ENCODE peak calls at places on chromosome 22, in six cellular contexts. One of them, this sample, is unnamed.

GRCh38 chr22:36465232-36466021 is 16.0 kb downstream of the TXN2 start:
- DNase-seq in A549: peak; percentile 87
- DNase-seq in H1: no peak
- DNase-seq in GM12878: no peak
- DNase-seq in HepG2: peak; percentile 31
- DNase-seq in SK-N-SH: no peak
- DNase-seq in this sample: no peak

GRCh38 chr22:33321466-33321865 is 263.3 kb upstream of the SYN3 start:
- DNase-seq in H1: no peak
- DNase-seq in GM12878: peak; percentile 45
- DNase-seq in HepG2: no peak
- DNase-seq in A549: no peak
- DNase-seq in SK-N-SH: no peak
- DNase-seq in this sample: no peak

GRCh38 chr22:32469799-32470212 is 4.8 kb upstream of the FBXO7 start:
- DNase-seq in H1: no peak
- DNase-seq in GM12878: no peak
- DNase-seq in SK-N-SH: peak; percentile 74
- DNase-seq in HepG2: no peak
- DNase-seq in A549: peak; percentile 60
- DNase-seq in this sample: peak; percentile 62

GRCh38 chr22:19210188-19210587 is 31.7 kb upstream of the SLC25A1 start:
- DNase-seq in H1: no peak
- DNase-seq in HepG2: no peak
- DNase-seq in A549: no peak
- DNase-seq in SK-N-SH: no peak
- DNase-seq in GM12878: no peak
- DNase-seq in this sample: no peak

GRCh38 chr22:20479612-20480196 is 15.9 kb downstream of the KLHL22 start:
- DNase-seq in A549: no peak
- DNase-seq in GM12878: no peak
- DNase-seq in H1: no peak
- DNase-seq in SK-N-SH: no peak
- DNase-seq in HepG2: no peak
- DNase-seq in this sample: no peak

GRCh38 chr22:24938741-24939341 is 7.7 kb downstream of the LHFPL7 start:
- DNase-seq in HepG2: peak; percentile 49
- DNase-seq in SK-N-SH: peak; percentile 76
- DNase-seq in H1: peak; percentile 58
- DNase-seq in GM12878: no peak
- DNase-seq in A549: peak; percentile 42
- DNase-seq in this sample: peak; percentile 33

GRCh38 chr22:31753005-31753633 is 700 bp upstream of the DEPDC5 start:
- DNase-seq in A549: peak; percentile 5
- DNase-seq in H1: peak; percentile 76
- DNase-seq in HepG2: peak; percentile 87
- DNase-seq in GM12878: no peak
- DNase-seq in SK-N-SH: peak; percentile 77
- DNase-seq in this sample: peak; percentile 40

GRCh38 chr22:20563941-20564371 is 56.5 kb downstream of the MED15 start:
- DNase-seq in SK-N-SH: no peak
- DNase-seq in A549: no peak
- DNase-seq in GM12878: no peak
- DNase-seq in H1: no peak
- DNase-seq in HepG2: no peak
- DNase-seq in this sample: no peak

GRCh38 chr22:22208657-22209056 is 35.9 kb upstream of the VPREB1 start:
- DNase-seq in HepG2: no peak
- DNase-seq in A549: no peak
- DNase-seq in GM12878: no peak
- DNase-seq in SK-N-SH: no peak
- DNase-seq in H1: no peak
- DNase-seq in this sample: no peak

GRCh38 chr22:20239951-20240773 is 28.0 kb downstream of the RTN4R start:
- DNase-seq in SK-N-SH: peak; percentile 63
- DNase-seq in H1: no peak
- DNase-seq in GM12878: no peak
- DNase-seq in HepG2: no peak
- DNase-seq in A549: no peak
- DNase-seq in this sample: peak; percentile 47

GRCh38 chr22:18024276-18024939 is at the start of gene MICAL3:
- DNase-seq in GM12878: no peak
- DNase-seq in A549: peak; percentile 61
- DNase-seq in HepG2: no peak
- DNase-seq in SK-N-SH: peak; percentile 93
- DNase-seq in H1: peak; percentile 74
- DNase-seq in this sample: peak; percentile 77

GRCh38 chr22:47307812-47308211 is 545.4 kb downstream of the TBC1D22A start:
- DNase-seq in H1: no peak
- DNase-seq in SK-N-SH: no peak
- DNase-seq in A549: no peak
- DNase-seq in GM12878: no peak
- DNase-seq in HepG2: no peak
- DNase-seq in this sample: no peak

GRCh38 chr22:45785458-45785857 is 113.8 kb downstream of the ATXN10 start:
- DNase-seq in GM12878: no peak
- DNase-seq in A549: peak; percentile 75
- DNase-seq in H1: no peak
- DNase-seq in SK-N-SH: no peak
- DNase-seq in HepG2: peak; percentile 28
- DNase-seq in this sample: no peak

GRCh38 chr22:25564320-25564978 is at the start of gene GRK3:
- DNase-seq in HepG2: no peak
- DNase-seq in H1: peak; percentile 83
- DNase-seq in SK-N-SH: peak; percentile 95
- DNase-seq in GM12878: no peak
- DNase-seq in A549: peak; percentile 59
- DNase-seq in this sample: peak; percentile 87

GRCh38 chr22:26502688-26503561 is 9.3 kb downstream of the TFIP11 start:
- DNase-seq in GM12878: no peak
- DNase-seq in HepG2: no peak
- DNase-seq in SK-N-SH: peak; percentile 59
- DNase-seq in A549: peak; percentile 37
- DNase-seq in H1: peak; percentile 56
- DNase-seq in this sample: peak; percentile 31

GRCh38 chr22:32281092-32281491 is 25.9 kb upstream of the SLC5A4 start:
- DNase-seq in GM12878: no peak
- DNase-seq in SK-N-SH: no peak
- DNase-seq in A549: peak; percentile 1
- DNase-seq in HepG2: no peak
- DNase-seq in H1: no peak
- DNase-seq in this sample: no peak

GRCh38 chr22:50481440-50482106 is at the start of gene ADM2:
- DNase-seq in SK-N-SH: peak; percentile 91
- DNase-seq in H1: peak; percentile 89
- DNase-seq in GM12878: no peak
- DNase-seq in HepG2: peak; percentile 24
- DNase-seq in A549: no peak
- DNase-seq in this sample: peak; percentile 75

GRCh38 chr22:36344106-36344827 is 43.5 kb downstream of the MYH9 start:
- DNase-seq in SK-N-SH: no peak
- DNase-seq in HepG2: no peak
- DNase-seq in H1: no peak
- DNase-seq in A549: no peak
- DNase-seq in GM12878: no peak
- DNase-seq in this sample: no peak

GRCh38 chr22:17951315-17951714 is 73.0 kb downstream of the MICAL3 start:
- DNase-seq in A549: no peak
- DNase-seq in HepG2: peak; percentile 50
- DNase-seq in GM12878: no peak
- DNase-seq in H1: no peak
- DNase-seq in SK-N-SH: no peak
- DNase-seq in this sample: no peak

GRCh38 chr22:24482586-24482985 is 12.5 kb upstream of the UPB1 start:
- DNase-seq in GM12878: no peak
- DNase-seq in A549: no peak
- DNase-seq in SK-N-SH: no peak
- DNase-seq in HepG2: no peak
- DNase-seq in H1: no peak
- DNase-seq in this sample: no peak

GRCh38 chr22:31272522-31273446 is 19.5 kb downstream of the PIK3IP1 start:
- DNase-seq in GM12878: no peak
- DNase-seq in A549: peak; percentile 59
- DNase-seq in HepG2: peak; percentile 52
- DNase-seq in H1: peak; percentile 77
- DNase-seq in SK-N-SH: peak; percentile 79
- DNase-seq in this sample: peak; percentile 27

GRCh38 chr22:38842512-38843200 is 1.2 kb downstream of the NPTXR start:
- DNase-seq in A549: no peak
- DNase-seq in HepG2: no peak
- DNase-seq in SK-N-SH: no peak
- DNase-seq in H1: no peak
- DNase-seq in GM12878: no peak
- DNase-seq in this sample: no peak

GRCh38 chr22:38844661-38845367 is 986 bp upstream of the NPTXR start:
- DNase-seq in GM12878: no peak
- DNase-seq in H1: no peak
- DNase-seq in A549: no peak
- DNase-seq in HepG2: no peak
- DNase-seq in SK-N-SH: no peak
- DNase-seq in this sample: no peak

GRCh38 chr22:38843716-38844660 is at the start of gene NPTXR:
- DNase-seq in SK-N-SH: peak; percentile 90
- DNase-seq in HepG2: peak; percentile 30
- DNase-seq in A549: peak; percentile 40
- DNase-seq in H1: peak; percentile 71
- DNase-seq in GM12878: no peak
- DNase-seq in this sample: peak; percentile 78

GRCh38 chr22:38841635-38842034 is 2.2 kb downstream of the NPTXR start:
- DNase-seq in H1: no peak
- DNase-seq in SK-N-SH: no peak
- DNase-seq in A549: no peak
- DNase-seq in HepG2: no peak
- DNase-seq in GM12878: no peak
- DNase-seq in this sample: no peak

DNA sequence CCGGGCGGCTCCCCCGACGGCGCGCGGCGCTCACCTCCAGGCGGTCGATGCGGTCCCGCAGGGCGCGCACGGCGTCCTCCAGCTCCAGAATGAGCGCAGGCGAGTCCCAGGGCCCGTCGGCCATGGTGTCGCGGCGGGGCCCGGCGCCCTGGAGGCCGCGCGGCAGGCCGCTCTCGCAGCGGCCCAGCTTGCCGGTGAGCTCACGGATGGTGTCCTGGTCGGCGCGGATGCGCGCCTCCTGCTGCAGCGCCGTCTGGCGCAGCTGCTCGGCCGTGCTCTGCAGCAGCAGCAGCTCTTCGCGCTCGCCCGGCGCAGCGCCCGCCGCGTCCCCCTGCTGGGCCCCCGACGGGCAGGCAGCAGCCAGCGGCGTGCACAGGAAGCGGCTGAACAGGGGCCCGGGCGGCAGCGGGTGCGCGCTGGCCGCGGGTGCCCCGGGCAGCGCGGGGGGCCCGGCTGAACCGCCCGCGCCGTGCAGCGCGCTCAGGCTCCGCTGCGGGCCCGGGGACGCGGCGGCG is 570 bp downstream of the NPTXR start:
- DNase-seq in A549: peak; percentile 68
- DNase-seq in HepG2: peak; percentile 39
- DNase-seq in SK-N-SH: peak; percentile 84
- DNase-seq in H1: peak; percentile 68
- DNase-seq in GM12878: no peak
- DNase-seq in this sample: peak; percentile 60
- TF ChIP-seq MAX in A549: no peak
- TF ChIP-seq MAX in HepG2: peak; percentile 45
- TF ChIP-seq MAX in SK-N-SH: no peak
- TF ChIP-seq MAX in H1: peak; percentile 7
- TF ChIP-seq MAX in GM12878: no peak
- TF ChIP-seq MAX in this sample: no peak

DNA sequence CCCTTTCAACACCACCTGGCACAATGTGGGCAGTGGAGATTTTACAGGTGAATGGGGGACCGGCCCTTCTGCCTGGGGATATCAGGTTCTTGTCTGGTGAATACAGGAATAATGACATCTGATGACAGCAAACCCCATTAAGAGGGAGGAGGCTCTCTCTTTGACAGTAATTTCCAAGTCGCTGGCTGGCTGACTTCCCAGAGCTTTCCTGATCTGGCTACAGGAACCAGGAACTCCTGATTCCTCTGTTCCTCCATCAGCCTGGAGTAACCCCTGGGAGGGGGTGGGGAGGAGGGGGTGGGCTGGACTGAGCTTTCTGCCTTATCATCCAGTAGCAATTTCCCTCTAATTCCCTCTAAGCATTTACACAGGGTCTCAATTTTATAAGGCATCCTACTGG is 3.7 kb upstream of the MIEF1 start:
- DNase-seq in A549: no peak
- DNase-seq in H1: no peak
- DNase-seq in SK-N-SH: no peak
- DNase-seq in GM12878: no peak
- DNase-seq in HepG2: no peak
- DNase-seq in this sample: no peak
- H3K9me3 ChIP-seq in A549: no peaks in the 10 kb centered on the region
- H3K9me3 ChIP-seq in H1: no peaks in the 10 kb centered on the region
- H3K9me3 ChIP-seq in SK-N-SH: no peaks in the 10 kb centered on the region
- H3K9me3 ChIP-seq in GM12878: no peaks in the 10 kb centered on the region
- H3K9me3 ChIP-seq in HepG2: no peaks in the 10 kb centered on the region
- H3K9me3 ChIP-seq in this sample: no peaks in the 10 kb centered on the region

DNA sequence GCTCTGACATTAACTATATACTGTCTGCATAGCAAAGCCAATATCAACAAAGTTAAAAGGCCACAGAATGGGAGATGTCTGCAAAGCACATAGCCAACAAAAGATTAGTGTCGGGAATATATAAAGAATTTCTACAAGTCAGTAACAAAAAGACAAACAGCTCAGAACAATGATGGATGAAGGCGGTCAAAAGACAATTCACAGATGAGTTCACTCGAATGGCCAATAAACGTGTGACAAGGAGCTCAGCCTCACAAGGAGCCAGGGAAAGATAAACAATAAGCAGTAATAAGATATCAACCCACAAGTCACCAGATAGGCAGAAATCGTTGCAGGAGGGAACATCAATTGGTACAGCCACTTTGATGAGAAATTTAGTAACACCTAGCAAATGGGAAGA is 106.0 kb upstream of the ISX start:
- DNase-seq in GM12878: no peak
- DNase-seq in HepG2: no peak
- DNase-seq in A549: no peak
- DNase-seq in H1: no peak
- DNase-seq in SK-N-SH: no peak
- DNase-seq in this sample: no peak
- TF ChIP-seq USF2 in GM12878: no peak
- TF ChIP-seq USF2 in HepG2: no peak
- TF ChIP-seq USF2 in A549: no peak
- TF ChIP-seq USF2 in H1: no peak
- TF ChIP-seq USF2 in SK-N-SH: no peak
- TF ChIP-seq USF2 in this sample: no peak

DNA sequence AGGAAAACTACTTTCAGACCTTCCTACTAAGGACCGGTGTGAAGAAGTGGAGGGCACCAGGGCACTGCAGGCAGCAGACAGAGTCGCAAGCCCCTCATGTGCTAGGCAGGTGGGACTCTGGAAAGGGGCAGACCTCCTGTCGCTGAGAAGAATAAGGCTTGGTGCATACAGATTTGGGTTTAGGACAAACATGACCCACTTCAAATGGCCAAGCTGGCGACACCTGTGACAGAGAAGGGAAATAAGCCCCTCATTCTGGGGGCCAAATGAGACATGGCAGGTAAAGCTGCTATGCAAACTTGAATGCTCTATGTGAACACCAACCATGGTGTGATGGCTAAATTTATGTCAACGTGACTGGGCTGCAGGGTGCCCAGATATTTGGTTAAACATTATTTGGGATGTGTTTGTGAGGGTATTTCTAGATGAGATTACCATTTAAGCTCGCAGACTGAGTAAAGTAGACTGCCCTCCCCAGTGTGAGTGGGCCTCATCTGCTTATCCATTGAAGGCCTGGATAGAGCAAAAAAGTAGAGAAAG is 112.4 kb upstream of the PITPNB start:
- DNase-seq in H1: peak; percentile 20
- DNase-seq in HepG2: no peak
- DNase-seq in GM12878: no peak
- DNase-seq in A549: no peak
- DNase-seq in SK-N-SH: no peak
- DNase-seq in this sample: no peak
- TF ChIP-seq MAX in H1: no peak
- TF ChIP-seq MAX in HepG2: no peak
- TF ChIP-seq MAX in GM12878: no peak
- TF ChIP-seq MAX in A549: no peak
- TF ChIP-seq MAX in SK-N-SH: no peak
- TF ChIP-seq MAX in this sample: no peak